ENCODE peak calls at places on chromosomes 3 and 15, in eight cellular contexts. One of them, this sample, is unnamed.
A peak's percentile ranks its signal among the peaks of the same experiment; 100 is the strongest.

GRCh38 chr3:65945480-65945879 is 93.2 kb downstream of the MAGI1 start:
- DNase-seq in lower lobe of right lung: no peak
- DNase-seq in upper lobe of right lung: no peak
- DNase-seq in PC-3: peak; percentile 79
- DNase-seq in heart left ventricle: no peak
- DNase-seq in adrenal gland: no peak
- DNase-seq in psoas muscle: no peak
- DNase-seq in right lobe of liver: no peak
- DNase-seq in this sample: no peak

GRCh38 chr3:34106879-34107278 is 308.4 kb downstream of the PDCD6IP start:
- DNase-seq in psoas muscle: no peak
- DNase-seq in heart left ventricle: no peak
- DNase-seq in right lobe of liver: no peak
- DNase-seq in upper lobe of right lung: no peak
- DNase-seq in adrenal gland: no peak
- DNase-seq in PC-3: peak; percentile 41
- DNase-seq in lower lobe of right lung: no peak
- DNase-seq in this sample: no peak

GRCh38 chr15:92878593-92879053 is 21.5 kb upstream of the CHD2 start:
- DNase-seq in right lobe of liver: no peak
- DNase-seq in lower lobe of right lung: no peak
- DNase-seq in heart left ventricle: no peak
- DNase-seq in upper lobe of right lung: no peak
- DNase-seq in psoas muscle: no peak
- DNase-seq in PC-3: no peak
- DNase-seq in adrenal gland: no peak
- DNase-seq in this sample: no peak

GRCh38 chr3:124097362-124098120 is 105.6 kb upstream of the ROPN1 start:
- DNase-seq in psoas muscle: no peak
- DNase-seq in adrenal gland: no peak
- DNase-seq in PC-3: peak; percentile 38
- DNase-seq in upper lobe of right lung: no peak
- DNase-seq in heart left ventricle: no peak
- DNase-seq in lower lobe of right lung: no peak
- DNase-seq in right lobe of liver: no peak
- DNase-seq in this sample: no peak

GRCh38 chr3:53161345-53161819 is 373 bp downstream of the PRKCD start:
- DNase-seq in right lobe of liver: peak; percentile 49
- DNase-seq in adrenal gland: no peak
- DNase-seq in PC-3: no peak
- DNase-seq in psoas muscle: peak; percentile 65
- DNase-seq in heart left ventricle: peak; percentile 25
- DNase-seq in upper lobe of right lung: peak; percentile 81
- DNase-seq in lower lobe of right lung: peak; percentile 74
- DNase-seq in this sample: peak; percentile 52

GRCh38 chr15:51227967-51228783 is 110.2 kb downstream of the CYP19A1 start:
- DNase-seq in psoas muscle: no peak
- DNase-seq in adrenal gland: peak; percentile 69
- DNase-seq in lower lobe of right lung: no peak
- DNase-seq in right lobe of liver: no peak
- DNase-seq in heart left ventricle: peak; percentile 19
- DNase-seq in upper lobe of right lung: no peak
- DNase-seq in PC-3: peak; percentile 52
- DNase-seq in this sample: no peak

GRCh38 chr3:127817331-127817821 is 4.9 kb downstream of the MGLL start:
- DNase-seq in right lobe of liver: peak; percentile 40
- DNase-seq in psoas muscle: peak; percentile 61
- DNase-seq in heart left ventricle: no peak
- DNase-seq in lower lobe of right lung: no peak
- DNase-seq in PC-3: peak; percentile 92
- DNase-seq in adrenal gland: no peak
- DNase-seq in upper lobe of right lung: no peak
- DNase-seq in this sample: no peak

GRCh38 chr15:75647370-75648155 is at the start of gene SNX33:
- DNase-seq in PC-3: peak; percentile 77
- DNase-seq in adrenal gland: peak; percentile 85
- DNase-seq in right lobe of liver: peak; percentile 88
- DNase-seq in psoas muscle: peak; percentile 87
- DNase-seq in upper lobe of right lung: peak; percentile 92
- DNase-seq in lower lobe of right lung: peak; percentile 86
- DNase-seq in heart left ventricle: peak; percentile 88
- DNase-seq in this sample: peak; percentile 85

GRCh38 chr15:74227968-74228722 is 8.0 kb upstream of the CCDC33 start:
- DNase-seq in lower lobe of right lung: no peak
- DNase-seq in heart left ventricle: peak; percentile 49
- DNase-seq in upper lobe of right lung: no peak
- DNase-seq in adrenal gland: no peak
- DNase-seq in psoas muscle: no peak
- DNase-seq in PC-3: no peak
- DNase-seq in right lobe of liver: no peak
- DNase-seq in this sample: no peak

GRCh38 chr3:127964053-127964452 is 49.0 kb downstream of the KBTBD12 start:
- DNase-seq in upper lobe of right lung: no peak
- DNase-seq in heart left ventricle: no peak
- DNase-seq in right lobe of liver: no peak
- DNase-seq in lower lobe of right lung: no peak
- DNase-seq in psoas muscle: no peak
- DNase-seq in adrenal gland: no peak
- DNase-seq in PC-3: peak; percentile 18
- DNase-seq in this sample: no peak

GRCh38 chr3:71254251-71254650 is 329.3 kb downstream of the FOXP1 start:
- DNase-seq in adrenal gland: peak; percentile 30
- DNase-seq in psoas muscle: no peak
- DNase-seq in right lobe of liver: no peak
- DNase-seq in PC-3: no peak
- DNase-seq in upper lobe of right lung: no peak
- DNase-seq in heart left ventricle: no peak
- DNase-seq in lower lobe of right lung: no peak
- DNase-seq in this sample: no peak

GRCh38 chr15:63038926-63039673 is 3.4 kb upstream of the TPM1 start:
- DNase-seq in PC-3: no peak
- DNase-seq in psoas muscle: no peak
- DNase-seq in heart left ventricle: no peak
- DNase-seq in adrenal gland: no peak
- DNase-seq in right lobe of liver: no peak
- DNase-seq in lower lobe of right lung: no peak
- DNase-seq in upper lobe of right lung: no peak
- DNase-seq in this sample: no peak

GRCh38 chr15:63040509-63040908 is 2.0 kb upstream of the TPM1 start:
- DNase-seq in upper lobe of right lung: no peak
- DNase-seq in psoas muscle: no peak
- DNase-seq in PC-3: no peak
- DNase-seq in lower lobe of right lung: no peak
- DNase-seq in adrenal gland: no peak
- DNase-seq in heart left ventricle: no peak
- DNase-seq in right lobe of liver: no peak
- DNase-seq in this sample: no peak

GRCh38 chr15:63039811-63040210 is 2.7 kb upstream of the TPM1 start:
- DNase-seq in psoas muscle: no peak
- DNase-seq in upper lobe of right lung: no peak
- DNase-seq in heart left ventricle: no peak
- DNase-seq in right lobe of liver: no peak
- DNase-seq in lower lobe of right lung: no peak
- DNase-seq in adrenal gland: no peak
- DNase-seq in PC-3: no peak
- DNase-seq in this sample: no peak

GRCh38 chr15:63035977-63036376 is 6.6 kb upstream of the TPM1 start:
- DNase-seq in heart left ventricle: no peak
- DNase-seq in lower lobe of right lung: no peak
- DNase-seq in PC-3: no peak
- DNase-seq in right lobe of liver: no peak
- DNase-seq in upper lobe of right lung: no peak
- DNase-seq in adrenal gland: no peak
- DNase-seq in psoas muscle: no peak
- DNase-seq in this sample: no peak

DNA sequence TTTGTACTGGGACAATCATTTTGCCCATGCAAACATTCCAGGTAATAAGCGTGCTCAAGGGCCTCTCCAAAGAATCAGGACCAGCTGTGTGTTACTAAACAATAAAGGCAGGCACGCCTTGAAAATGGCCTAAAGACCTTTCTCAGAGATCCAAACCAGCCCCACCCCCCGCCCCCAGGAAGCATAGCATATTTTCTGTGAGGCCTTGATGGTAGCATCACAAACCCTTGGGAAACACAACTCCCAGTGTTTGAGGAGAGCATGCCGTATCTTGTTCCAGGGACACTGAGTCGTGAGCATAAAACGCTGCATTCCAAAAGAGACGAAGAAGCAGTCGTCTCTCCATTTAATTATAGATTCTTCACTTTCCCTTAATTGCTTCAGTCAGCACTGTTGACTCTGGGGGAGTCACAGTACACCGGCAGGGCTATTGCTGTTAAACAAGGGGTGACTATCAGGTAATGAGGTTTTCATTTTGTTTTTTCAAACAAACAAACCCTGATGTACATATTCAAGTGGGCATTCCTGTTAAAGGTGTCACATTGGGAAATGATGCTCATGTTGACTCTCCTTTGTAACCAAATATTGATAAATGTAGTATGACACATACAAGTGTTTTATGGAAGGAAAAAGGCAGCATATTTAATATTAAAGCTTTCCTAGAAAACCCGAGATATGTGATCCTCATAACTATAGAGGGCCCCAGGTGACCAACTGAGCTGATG is 4.4 kb upstream of the TPM1 start:
- DNase-seq in heart left ventricle: no peak
- DNase-seq in right lobe of liver: no peak
- DNase-seq in PC-3: peak; percentile 28
- DNase-seq in lower lobe of right lung: no peak
- DNase-seq in psoas muscle: no peak
- DNase-seq in upper lobe of right lung: no peak
- DNase-seq in adrenal gland: no peak
- DNase-seq in this sample: no peak
- H3K27ac ChIP-seq in heart left ventricle: no peak overlapping the region
- H3K27ac ChIP-seq in right lobe of liver: no peak overlapping the region
- H3K27ac ChIP-seq in PC-3: no peak overlapping the region
- H3K27ac ChIP-seq in lower lobe of right lung: no peak overlapping the region
- H3K27ac ChIP-seq in psoas muscle: peak overlapping the region; percentile 94
- H3K27ac ChIP-seq in upper lobe of right lung: no peak overlapping the region
- H3K27ac ChIP-seq in adrenal gland: no peak overlapping the region
- H3K27ac ChIP-seq in this sample: no peak overlapping the region

GRCh38 chr3:123015596-123015995 is 12.0 kb downstream of the SEMA5B start:
- DNase-seq in adrenal gland: no peak
- DNase-seq in PC-3: peak; percentile 37
- DNase-seq in upper lobe of right lung: no peak
- DNase-seq in psoas muscle: no peak
- DNase-seq in lower lobe of right lung: no peak
- DNase-seq in right lobe of liver: no peak
- DNase-seq in heart left ventricle: no peak
- DNase-seq in this sample: no peak
- TF ChIP-seq CTCF in adrenal gland: no peak
- TF ChIP-seq CTCF in PC-3: peak; percentile 51
- TF ChIP-seq CTCF in upper lobe of right lung: no peak
- TF ChIP-seq CTCF in psoas muscle: no peak
- TF ChIP-seq CTCF in lower lobe of right lung: no peak
- TF ChIP-seq CTCF in right lobe of liver: no peak
- TF ChIP-seq CTCF in heart left ventricle: no peak
- TF ChIP-seq CTCF in this sample: no peak

GRCh38 chr3:45537596-45537959 is 57.0 kb upstream of the LIMD1 start:
- DNase-seq in heart left ventricle: no peak
- DNase-seq in adrenal gland: no peak
- DNase-seq in psoas muscle: no peak
- DNase-seq in right lobe of liver: no peak
- DNase-seq in lower lobe of right lung: no peak
- DNase-seq in PC-3: no peak
- DNase-seq in upper lobe of right lung: no peak
- DNase-seq in this sample: no peak

GRCh38 chr3:45537960-45538640 is 56.5 kb upstream of the LIMD1 start:
- DNase-seq in psoas muscle: no peak
- DNase-seq in adrenal gland: peak; percentile 67
- DNase-seq in PC-3: no peak
- DNase-seq in lower lobe of right lung: no peak
- DNase-seq in right lobe of liver: peak; percentile 53
- DNase-seq in heart left ventricle: peak; percentile 65
- DNase-seq in upper lobe of right lung: no peak
- DNase-seq in this sample: peak; percentile 77

GRCh38 chr3:45538641-45538986 is 55.9 kb upstream of the LIMD1 start:
- DNase-seq in psoas muscle: no peak
- DNase-seq in upper lobe of right lung: no peak
- DNase-seq in adrenal gland: no peak
- DNase-seq in lower lobe of right lung: no peak
- DNase-seq in heart left ventricle: no peak
- DNase-seq in right lobe of liver: no peak
- DNase-seq in PC-3: no peak
- DNase-seq in this sample: no peak

GRCh38 chr3:45536316-45536715 is 58.2 kb upstream of the LIMD1 start:
- DNase-seq in psoas muscle: no peak
- DNase-seq in adrenal gland: no peak
- DNase-seq in upper lobe of right lung: no peak
- DNase-seq in right lobe of liver: no peak
- DNase-seq in PC-3: no peak
- DNase-seq in lower lobe of right lung: no peak
- DNase-seq in heart left ventricle: no peak
- DNase-seq in this sample: no peak

DNA sequence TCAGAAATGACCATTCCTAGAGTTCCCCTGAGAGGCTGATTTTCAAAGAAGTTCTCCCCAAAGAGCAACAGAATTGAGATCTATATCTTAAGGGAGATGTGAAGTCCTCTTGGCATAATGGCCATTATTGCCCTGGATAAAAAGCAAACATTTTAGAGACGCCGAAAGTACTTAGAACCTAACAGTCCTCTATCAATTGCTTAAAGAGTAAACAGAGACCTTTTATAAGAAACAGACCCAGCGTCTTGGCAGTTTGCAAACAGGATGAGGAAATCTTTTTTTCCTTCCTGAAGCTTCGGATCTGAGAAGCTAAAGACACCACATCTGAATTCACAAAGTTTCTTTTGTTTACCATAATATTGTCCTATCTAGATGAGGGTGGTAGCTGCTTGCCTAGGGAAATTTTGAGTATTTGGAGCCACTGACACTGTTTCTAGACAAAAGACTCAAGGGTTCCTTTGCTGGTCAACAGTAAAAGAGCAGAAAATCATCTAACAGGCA is 59.9 kb upstream of the LIMD1 start:
- DNase-seq in lower lobe of right lung: no peak
- DNase-seq in psoas muscle: no peak
- DNase-seq in PC-3: no peak
- DNase-seq in upper lobe of right lung: no peak
- DNase-seq in adrenal gland: no peak
- DNase-seq in heart left ventricle: no peak
- DNase-seq in right lobe of liver: no peak
- DNase-seq in this sample: no peak
- H3K27ac ChIP-seq in lower lobe of right lung: peak overlapping the region; percentile 52
- H3K27ac ChIP-seq in psoas muscle: no peak overlapping the region
- H3K27ac ChIP-seq in PC-3: no peak overlapping the region
- H3K27ac ChIP-seq in upper lobe of right lung: peak overlapping the region; percentile 56
- H3K27ac ChIP-seq in adrenal gland: no peak overlapping the region
- H3K27ac ChIP-seq in heart left ventricle: no peak overlapping the region
- H3K27ac ChIP-seq in right lobe of liver: peak overlapping the region; percentile 12
- H3K27ac ChIP-seq in this sample: peak overlapping the region; percentile 50

GRCh38 chr3:147393261-147393964 is 12.9 kb downstream of the ZIC4 start:
- DNase-seq in heart left ventricle: no peak
- DNase-seq in PC-3: no peak
- DNase-seq in right lobe of liver: peak; percentile 82
- DNase-seq in adrenal gland: no peak
- DNase-seq in upper lobe of right lung: no peak
- DNase-seq in lower lobe of right lung: no peak
- DNase-seq in psoas muscle: peak; percentile 76
- DNase-seq in this sample: no peak
- TF ChIP-seq CTCF in heart left ventricle: no peak
- TF ChIP-seq CTCF in PC-3: no peak
- TF ChIP-seq CTCF in right lobe of liver: no peak
- TF ChIP-seq CTCF in adrenal gland: no peak
- TF ChIP-seq CTCF in upper lobe of right lung: no peak
- TF ChIP-seq CTCF in lower lobe of right lung: no peak
- TF ChIP-seq CTCF in psoas muscle: no peak
- TF ChIP-seq CTCF in this sample: no peak